ENCODE peak calls at places on chromosomes 7 and 10, in five cellular contexts. S, L, A, J and P are unnamed samples.

GRCh38 chr7:21428642-21428941 is 709 bp downstream of the SP4 start:
- DNase-seq in S (no peak), L (no peak), A (no peak), J (no peak), P (no peak)

GRCh38 chr7:3673524-3673923 is 372.5 kb downstream of the SDK1 start:
- DNase-seq in S (peak; percentile 75), L (no peak), A (no peak), J (peak; percentile 50), P (peak; percentile 66)

GRCh38 chr7:117445206-117445605 is 17.9 kb upstream of the ASZ1 start:
- DNase-seq in S (no peak), L (no peak), A (no peak), J (no peak), P (peak; percentile 74)

GRCh38 chr10:77513220-77513619 is 124.4 kb downstream of the KCNMA1 start:
- DNase-seq in S (no peak), L (no peak), A (no peak), J (no peak), P (no peak)

GRCh38 chr10:86979977-86980448 is 11.7 kb downstream of the ADIRF start:
- DNase-seq in S (no peak), L (peak; percentile 41), A (no peak), J (peak; percentile 55), P (no peak)

GRCh38 chr7:96928965-96929364 is 76.4 kb upstream of the DLX6 start:
- DNase-seq in S (no peak), L (no peak), A (no peak), J (no peak), P (no peak)

GRCh38 chr7:48388922-48389321 is 217.7 kb downstream of the ABCA13 start:
- DNase-seq in S (no peak), L (no peak), A (no peak), J (no peak), P (no peak)

GRCh38 chr10:126957111-126957510 is 51.9 kb downstream of the DOCK1 start:
- DNase-seq in S (no peak), L (no peak), A (no peak), J (no peak), P (no peak)

GRCh38 chr7:32476816-32477648 is 13.1 kb downstream of the LSM5 start:
- DNase-seq in S (no peak), L (no peak), A (no peak), J (no peak), P (no peak)

GRCh38 chr10:120431356-120431755 is 25.7 kb upstream of the PLPP4 start:
- DNase-seq in S (no peak), L (no peak), A (no peak), J (no peak), P (no peak)

GRCh38 chr10:112956631-112957350 is 6.7 kb downstream of the TCF7L2 start:
- DNase-seq in S (no peak), L (no peak), A (no peak), J (peak; percentile 35), P (no peak)

GRCh38 chr7:40372031-40372430 is 237.2 kb downstream of the SUGCT start:
- DNase-seq in S (no peak), L (peak; percentile 12), A (no peak), J (no peak), P (no peak)

GRCh38 chr7:136976504-136977251 is 108.2 kb downstream of the CHRM2 start:
- DNase-seq in S (no peak), L (peak; percentile 45), A (no peak), J (no peak), P (no peak)

GRCh38 chr10:113648478-113648877 is 15.4 kb downstream of the NRAP start:
- DNase-seq in S (no peak), L (no peak), A (no peak), J (no peak), P (no peak)

GRCh38 chr7:47873767-47874166 is 74.5 kb downstream of the PKD1L1 start:
- DNase-seq in S (no peak), L (peak; percentile 33), A (no peak), J (no peak), P (no peak)

GRCh38 chr10:111203615-111204014 is 126.8 kb downstream of the ADRA2A start:
- DNase-seq in S (no peak), L (no peak), A (no peak), J (no peak), P (no peak)

GRCh38 chr7:35695628-35695888 is 623 bp upstream of the HERPUD2 start:
- DNase-seq in S (peak; percentile 47), L (no peak), A (no peak), J (no peak), P (no peak)

GRCh38 chr10:63711866-63712716 is 190.9 kb downstream of the REEP3 start:
- DNase-seq in S (no peak), L (peak; percentile 100), A (peak; percentile 88), J (peak; percentile 95), P (peak; percentile 96)

GRCh38 chr7:113890326-113891030 is 28.3 kb downstream of the PPP1R3A start:
- DNase-seq in S (no peak), L (no peak), A (no peak), J (no peak), P (no peak)

GRCh38 chr10:114691442-114691941 is 33.4 kb upstream of the ABLIM1 start:
- DNase-seq in S (no peak), L (no peak), A (no peak), J (no peak), P (no peak)

DNA sequence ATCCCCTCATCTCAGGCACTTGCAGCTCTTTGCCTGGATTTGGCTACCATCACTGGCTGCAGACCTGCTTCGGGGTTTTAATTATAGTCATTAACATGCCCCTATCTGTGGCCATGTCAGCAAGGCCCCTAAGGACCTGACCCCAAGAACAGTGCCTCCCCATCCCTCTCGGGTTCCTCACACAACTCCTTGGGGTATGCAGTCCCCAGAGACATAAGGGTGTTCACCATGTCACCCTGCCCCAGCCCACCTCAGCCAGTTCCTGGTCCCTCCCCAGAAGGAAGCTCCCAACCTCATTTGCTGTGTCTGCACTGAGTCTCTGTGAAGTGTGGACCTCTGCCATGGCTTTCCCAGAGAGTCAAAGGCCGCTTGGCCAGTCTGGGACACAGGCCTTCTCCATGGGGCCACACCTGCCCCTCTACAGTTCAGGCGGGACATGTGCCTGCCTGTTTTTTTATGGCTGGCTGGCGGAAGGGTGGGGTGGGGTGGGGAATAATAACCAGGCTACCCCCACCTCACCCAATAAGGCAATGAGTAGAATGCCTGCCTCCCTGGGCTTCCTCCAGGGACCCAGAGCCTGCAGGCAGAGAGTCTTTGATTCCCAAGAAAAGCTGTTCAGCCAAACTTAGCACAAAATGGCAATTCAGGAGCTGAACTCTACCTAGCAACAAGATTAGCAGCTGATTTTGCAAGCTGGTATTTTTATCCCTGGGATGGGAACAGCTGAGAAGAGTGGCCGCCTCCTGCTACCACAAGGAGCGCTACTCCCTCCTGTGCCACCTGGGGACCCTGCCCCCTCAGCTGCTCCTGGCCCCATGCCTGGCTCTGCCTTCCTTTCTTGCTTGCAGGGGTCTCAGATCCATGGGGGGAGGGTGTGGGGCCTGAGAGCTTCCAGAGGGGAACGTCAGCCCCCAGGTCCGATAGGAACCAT is 23.7 kb upstream of the CAMK2B start:
- DNase-seq in S (no peak), L (no peak), A (no peak), J (no peak), P (no peak)
- TF ChIP-seq CTCF in S (no peak), L (no peak), A (no peak), J (no peak), P (no peak)

DNA sequence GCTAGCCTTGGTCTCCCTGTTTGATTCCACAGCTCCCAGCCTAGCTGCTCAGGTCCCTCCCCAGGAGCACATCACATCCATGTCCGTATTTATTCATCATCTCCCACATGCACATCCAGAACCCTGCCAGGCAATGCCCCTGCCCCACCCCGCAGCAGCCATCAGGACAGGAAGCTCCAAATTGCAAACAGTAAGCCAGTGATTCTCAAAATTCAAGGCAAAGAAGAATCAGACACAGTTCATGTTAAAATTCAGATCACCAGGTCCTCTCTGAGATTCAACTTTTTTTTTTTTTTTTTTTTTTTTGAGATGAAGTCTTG is 17.7 kb downstream of the LRRC20 start:
- DNase-seq in S (no peak), L (no peak), A (no peak), J (no peak), P (no peak)
- TF ChIP-seq CTCF in S (no peak), L (no peak), A (no peak), J (peak; percentile 27), P (no peak)

GRCh38 chr10:44416021-44416758 is 31.3 kb upstream of the CXCL12 start:
- DNase-seq in S (no peak), L (no peak), A (no peak), J (no peak), P (no peak)

GRCh38 chr10:44418637-44419036 is 33.7 kb upstream of the CXCL12 start:
- DNase-seq in S (no peak), L (no peak), A (no peak), J (no peak), P (no peak)

GRCh38 chr10:44417761-44418160 is 32.9 kb upstream of the CXCL12 start:
- DNase-seq in S (no peak), L (no peak), A (no peak), J (no peak), P (no peak)

GRCh38 chr10:44415121-44415520 is 30.2 kb upstream of the CXCL12 start:
- DNase-seq in S (no peak), L (no peak), A (no peak), J (no peak), P (no peak)

GRCh38 chr10:44416976-44417375 is 32.1 kb upstream of the CXCL12 start:
- DNase-seq in S (no peak), L (no peak), A (no peak), J (no peak), P (no peak)
- TF ChIP-seq CTCF in S (no peak), L (no peak), A (no peak), J (no peak), P (no peak)

DNA sequence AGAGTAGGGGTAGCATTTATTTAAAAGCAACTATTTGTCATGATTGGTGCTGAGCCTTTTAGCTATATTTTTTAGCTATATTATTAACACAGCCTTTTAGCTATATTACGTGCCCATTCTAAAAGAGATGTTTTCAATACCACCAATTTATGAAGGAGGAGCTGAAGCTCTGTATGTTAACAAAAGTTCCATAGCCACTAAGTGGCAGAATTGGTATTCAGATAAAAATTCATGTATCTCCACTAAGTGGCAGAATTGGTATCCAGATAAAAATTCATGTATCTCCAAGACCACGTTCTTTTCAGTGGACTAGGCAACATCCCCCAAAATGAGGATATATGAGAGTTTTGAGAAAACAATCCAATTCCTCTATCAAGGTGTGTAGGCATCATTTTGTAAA is 268.6 kb downstream of the HGF start:
- DNase-seq in S (no peak), L (peak; percentile 39), A (no peak), J (no peak), P (no peak)
- TF ChIP-seq CTCF in S (no peak), L (peak; percentile 13), A (no peak), J (no peak), P (no peak)